ENCODE peak calls at places on chromosomes 6 and 20, in six cellular contexts. S, W, H, L, I and Y are unnamed samples.

GRCh38 chr6:167835260-167835659 is 8.5 kb downstream of the AFDN start:
- DNase-seq in S (no peak), W (no peak), H (no peak), L (no peak), I (no peak), Y (no peak)

GRCh38 chr6:79257381-79258205 is 23.1 kb upstream of the HMGN3 start:
- DNase-seq in S (no peak), W (no peak), H (no peak), L (no peak), I (peak; percentile 48), Y (peak; percentile 84)

GRCh38 chr6:162344935-162345599 is 382.5 kb downstream of the PRKN start:
- DNase-seq in S (no peak), W (no peak), H (no peak), L (no peak), I (no peak), Y (no peak)

GRCh38 chr20:64022671-64023070 is 13.3 kb upstream of the C20orf204 start:
- DNase-seq in S (no peak), W (no peak), H (no peak), L (no peak), I (no peak), Y (no peak)

GRCh38 chr6:16168858-16169257 is 40.0 kb downstream of the MYLIP start:
- DNase-seq in S (no peak), W (peak; percentile 10), H (peak; percentile 25), L (peak; percentile 59), I (no peak), Y (no peak)

GRCh38 chr6:75922226-75922625 is 150.2 kb downstream of the IMPG1 start:
- DNase-seq in S (no peak), W (no peak), H (no peak), L (no peak), I (no peak), Y (no peak)

GRCh38 chr20:46013826-46014516 is 5.3 kb downstream of the MMP9 start:
- DNase-seq in S (peak; percentile 68), W (peak; percentile 56), H (peak; percentile 44), L (peak; percentile 90), I (peak; percentile 57), Y (peak; percentile 45)

GRCh38 chr20:31851240-31851955 is 6.0 kb upstream of the FOXS1 start:
- DNase-seq in S (no peak), W (no peak), H (no peak), L (no peak), I (no peak), Y (no peak)

GRCh38 chr20:4998160-4998651 is 3.1 kb downstream of the SLC23A2 start:
- DNase-seq in S (no peak), W (no peak), H (no peak), L (peak; percentile 14), I (no peak), Y (no peak)

GRCh38 chr6:67976486-67976885 is 658.6 kb upstream of the ADGRB3 start:
- DNase-seq in S (no peak), W (no peak), H (no peak), L (no peak), I (no peak), Y (no peak)

GRCh38 chr20:57464642-57465211 is 60.2 kb downstream of the CTCFL start:
- DNase-seq in S (no peak), W (peak; percentile 36), H (no peak), L (no peak), I (peak; percentile 84), Y (peak; percentile 43)

GRCh38 chr20:49579874-49580817 is 12.2 kb upstream of the PTGIS start:
- DNase-seq in S (no peak), W (no peak), H (no peak), L (no peak), I (no peak), Y (no peak)

GRCh38 chr6:35258858-35259193 is 709 bp upstream of the ZNF76 start:
- DNase-seq in S (peak; percentile 28), W (peak; percentile 32), H (no peak), L (no peak), I (no peak), Y (peak; percentile 33)

GRCh38 chr20:34389206-34389953 is 26.3 kb downstream of the ITCH start:
- DNase-seq in S (no peak), W (no peak), H (peak; percentile 60), L (no peak), I (no peak), Y (no peak)

GRCh38 chr20:53202781-53203180 is 230.6 kb downstream of the TSHZ2 start:
- DNase-seq in S (no peak), W (no peak), H (no peak), L (no peak), I (no peak), Y (no peak)

GRCh38 chr6:105036371-105036770 is 79.5 kb downstream of the LIN28B start:
- DNase-seq in S (no peak), W (no peak), H (no peak), L (peak; percentile 79), I (no peak), Y (no peak)

GRCh38 chr20:58997141-58997770 is 9.8 kb downstream of the CTSZ start:
- DNase-seq in S (no peak), W (no peak), H (no peak), L (no peak), I (no peak), Y (no peak)

GRCh38 chr6:21390537-21391213 is 202.9 kb upstream of the SOX4 start:
- DNase-seq in S (no peak), W (no peak), H (no peak), L (no peak), I (no peak), Y (no peak)

DNA sequence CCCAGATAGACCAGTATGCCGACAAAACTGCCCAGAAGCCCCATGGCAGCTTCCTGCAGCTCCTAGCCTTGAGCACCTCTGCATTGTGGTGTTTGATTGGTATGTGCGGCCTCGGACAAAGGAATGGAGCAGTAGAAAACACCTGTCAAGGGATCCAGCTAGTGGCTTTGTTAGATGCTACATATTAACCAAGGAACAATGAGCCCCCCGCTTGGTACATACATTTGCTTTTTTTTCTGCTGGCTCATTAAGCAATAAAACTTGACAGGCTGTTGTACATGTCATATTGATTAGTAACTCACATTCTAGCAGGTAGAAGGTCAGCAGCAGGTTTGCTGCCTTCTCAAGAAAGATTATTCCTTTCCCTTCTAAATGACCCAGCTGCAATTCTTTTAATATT is 915 bp downstream of the SPACA1 start:
- DNase-seq in S (no peak), W (no peak), H (no peak), L (no peak), I (no peak), Y (no peak)
- H3K36me3 ChIP-seq in S (no peaks in the 10 kb centered on the region), W (no peaks in the 10 kb centered on the region), H (no peaks in the 10 kb centered on the region), L (no peaks in the 10 kb centered on the region), I (no peaks in the 10 kb centered on the region), Y (no peaks in the 10 kb centered on the region)

GRCh38 chr20:41599699-41600104 is 18.5 kb downstream of the CHD6 start:
- DNase-seq in S (no peak), W (no peak), H (no peak), L (no peak), I (no peak), Y (no peak)
- H3K9me3 ChIP-seq in S (peaks cover 72% of the 10 kb centered on the region), W (peaks cover 15% of the 10 kb centered on the region), H (peaks cover 26% of the 10 kb centered on the region), L (no peaks in the 10 kb centered on the region), I (no peaks in the 10 kb centered on the region), Y (peaks cover 44% of the 10 kb centered on the region)

GRCh38 chr20:36205026-36205425 is 31.3 kb upstream of the AAR2 start:
- DNase-seq in S (no peak), W (no peak), H (no peak), L (no peak), I (no peak), Y (no peak)
- H3K36me3 ChIP-seq in S (peaks cover 91% of the 10 kb centered on the region), W (no peaks in the 10 kb centered on the region), H (no peaks in the 10 kb centered on the region), L (no peaks in the 10 kb centered on the region), I (no peaks in the 10 kb centered on the region), Y (no peaks in the 10 kb centered on the region)

DNA sequence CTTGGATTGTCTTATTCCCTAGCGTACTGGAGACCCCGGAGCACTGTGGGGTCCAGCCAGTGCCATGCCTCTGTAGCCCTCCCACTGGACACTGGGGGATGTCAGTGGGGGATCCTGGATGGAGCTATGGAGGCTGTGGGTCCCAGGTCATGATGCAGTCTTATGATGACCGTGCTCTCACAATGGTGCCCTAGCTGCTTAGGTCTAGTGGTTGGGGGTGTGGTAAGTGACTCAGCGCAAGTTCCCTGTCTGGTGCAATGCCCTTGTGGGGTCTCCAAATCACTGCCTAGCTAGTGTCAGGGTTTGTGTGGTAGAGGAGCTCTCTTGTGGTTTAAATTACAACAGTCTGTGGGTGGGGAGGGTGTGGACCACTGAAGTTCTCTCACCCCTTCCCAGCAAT is 135.4 kb downstream of the CDC5L start:
- DNase-seq in S (no peak), W (no peak), H (no peak), L (no peak), I (no peak), Y (no peak)
- H3K9me3 ChIP-seq in S (peaks cover 6% of the 10 kb centered on the region), W (no peaks in the 10 kb centered on the region), H (peaks cover 4% of the 10 kb centered on the region), L (no peaks in the 10 kb centered on the region), I (no peaks in the 10 kb centered on the region), Y (peaks cover 26% of the 10 kb centered on the region)

GRCh38 chr6:30599625-30600324 is 17.3 kb downstream of the PPP1R10 start:
- DNase-seq in S (no peak), W (no peak), H (no peak), L (no peak), I (no peak), Y (no peak)

GRCh38 chr6:30600576-30600975 is 16.5 kb downstream of the PPP1R10 start:
- DNase-seq in S (peak; percentile 28), W (no peak), H (no peak), L (no peak), I (peak; percentile 69), Y (no peak)

GRCh38 chr6:30603961-30604360 is 13.1 kb downstream of the PPP1R10 start:
- DNase-seq in S (no peak), W (no peak), H (no peak), L (no peak), I (no peak), Y (no peak)

GRCh38 chr6:30601436-30601814 is 15.6 kb downstream of the PPP1R10 start:
- DNase-seq in S (no peak), W (no peak), H (no peak), L (no peak), I (no peak), Y (no peak)

GRCh38 chr6:30601815-30602641 is 15.0 kb downstream of the PPP1R10 start:
- DNase-seq in S (no peak), W (no peak), H (no peak), L (no peak), I (no peak), Y (no peak)
- H3K36me3 ChIP-seq in S (peaks cover 76% of the 10 kb centered on the region), W (peaks cover 61% of the 10 kb centered on the region), H (peaks cover 83% of the 10 kb centered on the region), L (peaks cover 12% of the 10 kb centered on the region), I (no peaks in the 10 kb centered on the region), Y (peaks cover 59% of the 10 kb centered on the region)

GRCh38 chr20:60123652-60124051 is 165.4 kb downstream of the CDH26 start:
- DNase-seq in S (no peak), W (no peak), H (no peak), L (no peak), I (no peak), Y (no peak)
- H3K9me3 ChIP-seq in S (no peaks in the 10 kb centered on the region), W (no peaks in the 10 kb centered on the region), H (no peaks in the 10 kb centered on the region), L (no peaks in the 10 kb centered on the region), I (no peaks in the 10 kb centered on the region), Y (no peaks in the 10 kb centered on the region)

GRCh38 chr20:33017542-33017941 is 10.0 kb downstream of the BPIFB2 start:
- DNase-seq in S (no peak), W (no peak), H (no peak), L (no peak), I (no peak), Y (no peak)
- H3K36me3 ChIP-seq in S (no peaks in the 10 kb centered on the region), W (no peaks in the 10 kb centered on the region), H (no peaks in the 10 kb centered on the region), L (no peaks in the 10 kb centered on the region), I (no peaks in the 10 kb centered on the region), Y (no peaks in the 10 kb centered on the region)

GRCh38 chr20:30815577-30816181 is 441.8 kb upstream of the DEFB115 start:
- DNase-seq in S (no peak), W (no peak), H (no peak), L (no peak), I (no peak), Y (no peak)
- H3K9me3 ChIP-seq in S (peaks cover 54% of the 10 kb centered on the region), W (no peaks in the 10 kb centered on the region), H (no peaks in the 10 kb centered on the region), L (peaks cover 26% of the 10 kb centered on the region), I (no peaks in the 10 kb centered on the region), Y (no peaks in the 10 kb centered on the region)